ENCODE peak calls at places on chromosomes 12 and 14, in seven cellular contexts. P is activated CD4-positive, alpha-beta T cell treated with anti-CD3 and anti-CD28 coated beads for 48 hours; Y is NCI-H1417 treated with DMSO at 0.1 percent for 48 hours; S is HuH-7; H is nucleus accumbens; X is dermis microvascular lymphatic vessel endothelial cell; C is hippocampal formation. L is an unnamed sample.

GRCh38 chr14:74414793-74415437 is 11.1 kb downstream of the SYNDIG1L start:
- DNase-seq in P (no peak), H (no peak), Y (no peak), X (no peak), S (no peak), C (no peak), L (no peak)

GRCh38 chr12:125983784-125984510 is 918.7 kb downstream of the AACS start:
- DNase-seq in S (no peak), P (no peak), H (no peak), C (no peak), Y (no peak), X (no peak), L (no peak)

GRCh38 chr14:68937790-68938514 is 41.1 kb downstream of the ACTN1 start:
- DNase-seq in P (no peak), H (no peak), X (no peak), C (no peak), Y (no peak), S (no peak), L (no peak)

GRCh38 chr12:29582156-29582555 is 84.7 kb upstream of the OVCH1 start:
- DNase-seq in C (no peak), H (no peak), Y (no peak), P (no peak), X (no peak), S (no peak), L (no peak)

GRCh38 chr12:25829192-25829591 is 129.3 kb upstream of the RASSF8 start:
- DNase-seq in H (no peak), C (no peak), P (no peak), S (no peak), X (peak), Y (no peak), L (no peak)

GRCh38 chr14:58401587-58401986 is 5.9 kb downstream of the TOMM20L start:
- DNase-seq in Y (no peak), P (no peak), C (no peak), H (no peak), X (no peak), S (no peak), L (no peak)

GRCh38 chr14:68688872-68689371 is 103.9 kb downstream of the ZFP36L1 start:
- DNase-seq in X (no peak), Y (no peak), S (no peak), C (no peak), P (no peak), H (no peak), L (no peak)

GRCh38 chr14:99928963-99929362 is 135.8 kb downstream of the EML1 start:
- DNase-seq in Y (no peak), C (no peak), S (no peak), X (no peak), H (no peak), P (no peak), L (no peak)

GRCh38 chr12:112347521-112347920 is 34.7 kb downstream of the HECTD4 start:
- DNase-seq in P (peak), H (no peak), C (no peak), Y (no peak), X (no peak), S (no peak), L (peak)

GRCh38 chr14:99320105-99320572 is 48.1 kb upstream of the BCL11B start:
- DNase-seq in C (no peak), X (no peak), P (peak), Y (peak), S (peak), H (no peak), L (peak)

GRCh38 chr12:2262449-2262848 is 209.7 kb downstream of the CACNA1C start:
- DNase-seq in C (no peak), X (no peak), S (no peak), P (no peak), Y (no peak), H (no peak), L (no peak)

GRCh38 chr14:67570453-67570852 is 29.6 kb downstream of the PIGH start:
- DNase-seq in P (no peak), S (no peak), H (no peak), X (no peak), Y (no peak), C (no peak), L (no peak)

GRCh38 chr14:90521121-90521929 is 124.5 kb downstream of the CALM1 start:
- DNase-seq in Y (no peak), P (no peak), X (no peak), H (no peak), C (no peak), S (no peak), L (peak)

GRCh38 chr12:71840226-71840847 is 778 bp downstream of the TBC1D15 start:
- DNase-seq in C (no peak), H (no peak), Y (no peak), S (peak), X (peak), P (no peak), L (no peak)

GRCh38 chr14:95141684-95142083 is 15.6 kb downstream of the DICER1 start:
- DNase-seq in P (no peak), X (no peak), S (no peak), H (no peak), C (no peak), Y (no peak), L (no peak)

GRCh38 chr12:88706286-88706685 is 126.0 kb upstream of the KITLG start:
- DNase-seq in X (no peak), S (no peak), P (no peak), Y (no peak), H (no peak), C (no peak), L (no peak)

GRCh38 chr14:31858868-31859267 is 218.2 kb upstream of the ARHGAP5 start:
- DNase-seq in C (no peak), P (no peak), X (no peak), S (no peak), H (no peak), Y (no peak), L (no peak)

GRCh38 chr14:73203527-73203926 is 33.8 kb upstream of the PAPLN start:
- DNase-seq in S (no peak), C (no peak), P (no peak), Y (no peak), X (no peak), H (no peak), L (no peak)

GRCh38 chr14:56273949-56274348 is 155.7 kb downstream of the PELI2 start:
- DNase-seq in C (no peak), Y (no peak), H (no peak), X (no peak), S (no peak), P (no peak), L (no peak)

GRCh38 chr14:74538411-74539391 is 45.1 kb downstream of the ISCA2 start:
- DNase-seq in P (no peak), Y (no peak), H (no peak), X (no peak), C (no peak), S (no peak), L (no peak)

GRCh38 chr12:97763113-97763512 is 300.5 kb downstream of the RMST start:
- DNase-seq in S (no peak), C (no peak), Y (no peak), X (no peak), P (no peak), H (no peak), L (no peak)

GRCh38 chr12:131770120-131770519 is 58.1 kb upstream of the MMP17 start:
- DNase-seq in X (no peak), S (no peak), Y (no peak), C (no peak), H (no peak), P (no peak), L (no peak)

GRCh38 chr14:93706360-93706955 is 81.8 kb downstream of the PRIMA1 start:
- DNase-seq in X (no peak), S (no peak), Y (no peak), H (no peak), P (no peak), C (no peak), L (no peak)

GRCh38 chr12:54593135-54593534 is 4.7 kb upstream of the PPP1R1A start:
- DNase-seq in S (no peak), X (no peak), P (no peak), H (no peak), Y (no peak), C (no peak), L (no peak)

GRCh38 chr12:72272731-72273498 is 745 bp downstream of the TRHDE start:
- DNase-seq in Y (no peak), S (peak), C (no peak), H (no peak), X (no peak), P (no peak), L (no peak)

GRCh38 chr14:61512026-61512425 is 183.3 kb upstream of the HIF1A start:
- DNase-seq in C (no peak), S (no peak), X (no peak), Y (no peak), P (no peak), H (no peak), L (no peak)

GRCh38 chr12:1197264-1198018 is 206.4 kb downstream of the ERC1 start:
- DNase-seq in C (no peak), H (no peak), Y (no peak), X (no peak), P (no peak), S (no peak), L (no peak)

GRCh38 chr12:27973487-27973890 is 956 bp upstream of the PTHLH start:
- DNase-seq in X (no peak), S (no peak), C (no peak), Y (no peak), P (no peak), H (no peak), L (no peak)

GRCh38 chr14:26947265-26947664 is 349.4 kb upstream of the NOVA1 start:
- DNase-seq in X (no peak), C (no peak), S (no peak), H (no peak), Y (no peak), P (no peak), L (no peak)

GRCh38 chr14:23447634-23448353 is 12.3 kb upstream of the MYH7 start:
- DNase-seq in P (no peak), Y (no peak), X (no peak), C (no peak), S (no peak), H (no peak), L (no peak)

GRCh38 chr14:54922598-54922997 is 20.0 kb upstream of the GCH1 start:
- DNase-seq in S (no peak), X (no peak), Y (no peak), H (no peak), C (no peak), P (no peak), L (no peak)

GRCh38 chr12:100141666-100141997 is 1.0 kb downstream of the BLTP3B start:
- DNase-seq in H (no peak), C (no peak), X (no peak), S (no peak), Y (no peak), P (peak), L (peak)

GRCh38 chr14:91985008-91985407 is 37.5 kb upstream of the FBLN5 start:
- DNase-seq in X (no peak), S (no peak), P (no peak), H (no peak), Y (no peak), C (no peak), L (no peak)

GRCh38 chr12:32444895-32445294 is 45.5 kb downstream of the FGD4 start:
- DNase-seq in C (no peak), P (no peak), H (no peak), Y (no peak), S (no peak), X (peak), L (peak)

GRCh38 chr12:104177663-104178501 is 37.7 kb upstream of the TXNRD1 start:
- DNase-seq in S (peak), H (no peak), Y (no peak), P (peak), C (no peak), X (no peak), L (no peak)

GRCh38 chr12:66740257-66740656 is 61.4 kb upstream of the GRIP1 start:
- DNase-seq in Y (no peak), X (no peak), S (no peak), P (no peak), H (no peak), C (no peak), L (peak)